ENCODE peak calls at places on chromosomes 5 and 9, in ten cellular contexts. P is breast epithelium, F is type B pancreatic cell, V is left ventricle myocardium inferior, T is adrenal gland, B is WTC11, U is AG10803, C is foreskin keratinocyte, Z is RWPE2, E is retinal pigment epithelial cell. Y is an unnamed sample.

GRCh38 chr9:131609116-131609830 is 64.0 kb downstream of the PRRT1B start:
- DNase-seq in Z (no peak), F (no peak), T (peak; percentile 58), E (peak; percentile 47), U (peak; percentile 69), C (peak; percentile 43), P (no peak), B (no peak), V (peak; percentile 61), Y (no peak)

GRCh38 chr9:125889524-125890473 is 142.6 kb downstream of the PBX3 start:
- DNase-seq in U (peak; percentile 80), B (peak; percentile 68), F (no peak), V (peak; percentile 39), T (peak; percentile 35), Z (no peak), P (no peak), C (peak; percentile 25), E (peak; percentile 73), Y (no peak)

GRCh38 chr9:108160039-108160438 is 670.5 kb upstream of the KLF4 start:
- DNase-seq in C (no peak), V (no peak), Z (no peak), T (no peak), B (no peak), U (no peak), F (no peak), P (no peak), E (no peak), Y (no peak)

GRCh38 chr9:38621434-38622082 is 1.2 kb upstream of the ANKRD18A start:
- DNase-seq in Z (no peak), B (peak; percentile 45), E (no peak), V (no peak), F (no peak), C (peak; percentile 22), P (no peak), U (no peak), T (peak; percentile 7), Y (no peak)

GRCh38 chr9:128553695-128554094 is 1.3 kb downstream of the SPTAN1 start:
- DNase-seq in F (no peak), B (no peak), U (peak; percentile 86), E (peak; percentile 33), P (no peak), V (no peak), C (peak; percentile 27), T (no peak), Z (no peak), Y (no peak)

GRCh38 chr5:154937186-154937717 is 759 bp downstream of the GEMIN5 start:
- DNase-seq in F (no peak), E (no peak), T (no peak), V (no peak), B (no peak), U (peak; percentile 8), C (no peak), Z (no peak), P (no peak), Y (no peak)

GRCh38 chr5:57280811-57281301 is 107.0 kb downstream of the GPBP1 start:
- DNase-seq in C (peak; percentile 22), T (no peak), P (no peak), E (no peak), F (no peak), B (no peak), Z (no peak), V (no peak), U (no peak), Y (no peak)

GRCh38 chr9:3873818-3874217 is 348.0 kb upstream of the RFX3 start:
- DNase-seq in Z (no peak), C (no peak), V (no peak), B (no peak), E (no peak), U (peak; percentile 74), F (no peak), T (no peak), P (no peak), Y (no peak)

GRCh38 chr5:108484035-108484434 is 102.1 kb upstream of the FBXL17 start:
- DNase-seq in E (no peak), Z (no peak), U (no peak), C (no peak), V (no peak), T (no peak), B (no peak), F (no peak), P (no peak), Y (no peak)

DNA sequence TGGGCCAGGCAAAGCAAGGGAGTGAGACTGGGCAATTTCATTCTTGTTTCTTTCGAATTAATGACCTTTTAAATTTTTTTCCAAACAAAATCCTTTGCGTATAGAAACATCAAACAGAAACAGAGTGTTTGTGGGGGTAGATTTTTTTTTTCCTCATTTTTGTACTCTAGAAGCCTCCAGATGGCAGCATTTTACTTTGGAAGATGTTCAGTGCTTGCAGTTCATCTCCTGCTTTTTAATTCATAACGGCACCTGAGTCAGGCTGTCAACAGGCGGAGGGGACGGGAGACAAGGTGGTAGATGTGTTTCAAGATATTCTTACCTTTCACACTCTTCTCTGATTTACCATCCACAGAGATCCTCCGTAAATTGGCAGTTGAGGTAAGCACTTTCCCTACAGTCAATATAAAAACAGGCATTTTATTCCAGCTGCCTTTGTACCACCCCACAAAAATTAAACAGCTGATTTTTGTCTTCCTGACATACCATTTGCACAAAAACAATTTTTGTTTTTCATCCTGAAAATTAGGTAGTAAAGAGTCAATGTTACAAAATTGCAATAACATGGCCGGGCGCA is 99.5 kb upstream of the FBXL17 start:
- DNase-seq in U (peak; percentile 20), F (no peak), P (no peak), C (peak; percentile 33), T (peak; percentile 5), V (no peak), E (no peak), B (no peak), Z (no peak), Y (no peak)
- TF ChIP-seq CTCF in U (peak; percentile 53), F (peak; percentile 68), P (no peak), C (peak; percentile 62), T (peak; percentile 50), V (peak; percentile 48), E (peak; percentile 50), B (no peak), Z (peak; percentile 82), Y (peak; percentile 83)

GRCh38 chr9:68780735-68781134 is 75.7 kb downstream of the PIP5K1B start:
- DNase-seq in T (peak; percentile 9), P (no peak), U (peak; percentile 3), C (no peak), E (no peak), Z (no peak), B (no peak), F (no peak), V (no peak), Y (no peak)

GRCh38 chr9:68778635-68779034 is 73.6 kb downstream of the PIP5K1B start:
- DNase-seq in P (no peak), F (no peak), V (no peak), T (no peak), C (no peak), U (no peak), B (no peak), Z (no peak), E (no peak), Y (no peak)

GRCh38 chr9:68781866-68782265 is 76.8 kb downstream of the PIP5K1B start:
- DNase-seq in B (no peak), P (no peak), T (no peak), Z (no peak), F (no peak), C (no peak), E (no peak), V (no peak), U (no peak), Y (no peak)

GRCh38 chr9:68779558-68780376 is 74.7 kb downstream of the PIP5K1B start:
- DNase-seq in P (peak; percentile 91), T (peak; percentile 96), E (peak; percentile 81), F (peak; percentile 97), C (peak; percentile 87), V (peak; percentile 95), B (peak; percentile 96), U (peak; percentile 94), Z (peak; percentile 88), Y (peak; percentile 97)

DNA sequence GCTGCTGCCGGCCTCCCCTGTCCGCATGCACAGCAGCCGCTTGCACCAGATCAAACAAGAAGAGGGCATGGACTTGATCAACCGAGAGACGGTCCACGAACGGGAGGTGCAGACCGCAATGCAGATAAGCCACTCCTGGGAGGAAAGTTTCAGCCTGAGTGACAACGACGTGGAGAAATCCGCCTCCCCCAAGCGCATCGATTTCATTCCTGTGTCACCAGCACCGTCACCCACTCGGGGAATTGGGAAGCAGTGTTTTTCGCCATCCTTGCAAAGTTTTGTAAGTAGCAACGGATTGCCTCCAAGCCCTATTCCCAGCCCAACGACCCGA is 75.3 kb downstream of the PIP5K1B start:
- DNase-seq in U (no peak), B (no peak), E (no peak), F (no peak), P (no peak), Z (no peak), T (no peak), C (no peak), V (no peak), Y (no peak)
- TF ChIP-seq CTCF in U (no peak), B (no peak), E (no peak), F (peak; percentile 3), P (no peak), Z (peak; percentile 31), T (no peak), C (no peak), V (no peak), Y (peak; percentile 1)

DNA sequence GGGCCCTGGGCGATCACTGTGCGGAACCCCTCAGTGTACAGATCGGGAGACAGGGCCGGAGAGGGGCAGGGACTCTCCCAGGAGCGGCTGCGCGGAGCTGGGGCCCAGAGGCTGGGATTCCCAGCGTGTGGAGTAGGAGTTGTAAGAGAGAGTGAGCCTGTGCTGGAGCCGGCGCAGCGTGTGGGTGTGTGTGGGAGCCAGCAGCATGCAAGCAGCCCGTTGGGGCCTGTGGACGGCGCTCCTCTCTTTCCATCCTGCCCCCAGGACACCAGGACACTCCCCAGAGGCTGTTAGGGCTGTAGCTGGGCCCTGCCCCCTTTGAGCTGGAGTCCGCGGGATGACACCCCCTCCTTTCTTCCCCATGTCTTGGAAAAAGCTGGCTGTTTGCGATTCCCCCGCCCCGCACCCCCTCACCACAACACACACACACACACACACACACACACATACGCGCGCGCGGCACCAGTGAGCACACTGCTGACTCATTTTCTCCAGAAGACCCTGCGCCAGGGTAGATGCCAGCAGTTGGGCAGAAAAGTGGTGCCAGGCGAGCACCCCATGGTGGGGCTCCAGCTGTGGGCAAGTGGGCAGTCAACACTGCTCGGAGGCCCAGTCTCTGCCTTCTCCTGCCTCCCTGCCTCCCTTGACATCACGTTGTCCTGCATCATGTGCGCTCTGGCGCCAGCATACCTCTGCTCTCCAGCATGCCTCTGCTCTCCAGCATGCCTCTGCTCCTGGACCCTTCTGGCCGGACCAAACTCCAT is 1.5 kb downstream of the COL27A1 start:
- DNase-seq in E (no peak), C (peak; percentile 81), B (peak; percentile 53), P (no peak), Z (no peak), F (no peak), V (peak; percentile 62), U (peak; percentile 88), T (peak; percentile 38), Y (no peak)
- TF ChIP-seq CTCF in E (no peak), C (peak; percentile 51), B (no peak), P (no peak), Z (no peak), F (no peak), V (no peak), U (peak; percentile 38), T (no peak), Y (peak; percentile 35)

DNA sequence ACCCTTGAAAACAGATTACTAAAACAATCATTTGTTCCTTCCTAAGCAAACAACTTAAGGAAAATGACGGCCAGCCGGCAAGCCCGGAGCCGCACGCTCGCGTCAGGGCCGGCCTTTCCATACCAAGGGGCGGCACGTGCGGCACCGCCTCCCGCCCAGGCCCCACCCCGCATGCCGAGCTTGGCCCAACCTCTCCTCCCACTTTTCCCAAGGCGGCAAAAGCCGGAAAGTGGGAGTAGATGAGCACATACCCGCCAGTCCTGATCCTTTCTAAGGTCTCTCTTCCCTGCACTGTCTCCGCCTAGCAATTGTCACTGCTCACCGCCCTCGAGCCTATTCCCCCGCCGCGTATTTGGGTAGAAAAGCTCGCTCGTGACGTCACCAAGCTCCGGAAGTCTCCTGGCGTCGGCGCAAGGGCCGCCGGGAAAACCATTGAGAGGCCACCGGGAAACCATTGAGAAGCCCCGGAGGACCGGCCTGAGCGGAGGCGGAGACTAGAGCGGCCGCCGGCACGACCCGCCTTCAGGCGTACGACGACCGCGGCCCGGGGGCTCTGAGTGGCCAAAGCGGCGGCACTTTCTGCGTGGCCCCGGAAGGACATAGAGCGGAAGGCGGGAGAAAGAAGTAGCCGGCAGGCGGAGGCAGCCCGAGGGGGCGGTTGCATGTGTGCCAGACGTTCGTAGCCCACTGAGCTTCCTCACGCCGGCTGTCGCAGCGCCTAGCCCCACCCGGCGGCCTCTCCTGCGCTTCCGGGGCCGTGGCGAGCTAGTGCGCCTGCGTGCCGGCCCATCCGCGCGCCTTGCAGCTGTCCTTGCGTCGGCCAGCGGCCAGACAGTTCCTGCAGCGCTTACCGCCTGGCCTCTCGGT is at the start of the genes NCBP1 and TSTD2:
- DNase-seq in V (peak; percentile 97), P (peak; percentile 95), U (peak; percentile 98), F (peak; percentile 96), T (peak; percentile 98), C (peak; percentile 99), E (peak; percentile 92), Z (peak; percentile 98), B (peak; percentile 94), Y (peak; percentile 99)
- TF ChIP-seq CTCF in V (peak; percentile 27), P (no peak), U (no peak), F (no peak), T (no peak), C (peak; percentile 1), E (no peak), Z (no peak), B (no peak), Y (no peak)